ENCODE peak calls at places on chromosomes 11 and 22, in four cellular contexts. One of them, this sample, is unnamed.

GRCh38 chr11:129703846-129704245 is 111.8 kb upstream of the TMEM45B start:
- DNase-seq in HCT116: no peak
- DNase-seq in sigmoid colon: no peak
- DNase-seq in suprapubic skin: no peak
- DNase-seq in this sample: no peak

GRCh38 chr11:19917069-19917468 is 204.4 kb downstream of the NAV2 start:
- DNase-seq in sigmoid colon: no peak
- DNase-seq in HCT116: no peak
- DNase-seq in suprapubic skin: no peak
- DNase-seq in this sample: no peak

GRCh38 chr11:79616392-79616831 is 175.6 kb upstream of the TENM4 start:
- DNase-seq in sigmoid colon: no peak
- DNase-seq in HCT116: no peak
- DNase-seq in suprapubic skin: no peak
- DNase-seq in this sample: no peak

GRCh38 chr11:102411142-102411541 is 41.4 kb downstream of the TMEM123 start:
- DNase-seq in HCT116: no peak
- DNase-seq in sigmoid colon: no peak
- DNase-seq in suprapubic skin: no peak
- DNase-seq in this sample: no peak

GRCh38 chr11:10474551-10474950 is 19.5 kb downstream of the AMPD3 start:
- DNase-seq in suprapubic skin: peak; percentile 47
- DNase-seq in sigmoid colon: no peak
- DNase-seq in HCT116: no peak
- DNase-seq in this sample: no peak

GRCh38 chr11:67254768-67255167 is 11.5 kb upstream of the GRK2 start:
- DNase-seq in HCT116: no peak
- DNase-seq in sigmoid colon: peak; percentile 38
- DNase-seq in suprapubic skin: peak; percentile 41
- DNase-seq in this sample: no peak

GRCh38 chr22:47059701-47060161 is 297.3 kb downstream of the TBC1D22A start:
- DNase-seq in suprapubic skin: no peak
- DNase-seq in HCT116: no peak
- DNase-seq in sigmoid colon: peak; percentile 69
- DNase-seq in this sample: no peak

GRCh38 chr11:61923166-61924015 is 6.0 kb upstream of the RAB3IL1 start:
- DNase-seq in HCT116: no peak
- DNase-seq in suprapubic skin: peak; percentile 93
- DNase-seq in sigmoid colon: peak; percentile 95
- DNase-seq in this sample: no peak

GRCh38 chr11:111540114-111540920 is at the start of gene LAYN:
- DNase-seq in sigmoid colon: peak; percentile 85
- DNase-seq in HCT116: no peak
- DNase-seq in suprapubic skin: peak; percentile 72
- DNase-seq in this sample: no peak

GRCh38 chr11:47714554-47715081 is 551 bp downstream of the AGBL2 start:
- DNase-seq in sigmoid colon: peak; percentile 66
- DNase-seq in suprapubic skin: peak; percentile 67
- DNase-seq in HCT116: no peak
- DNase-seq in this sample: no peak

GRCh38 chr11:16942917-16943316 is 71.3 kb downstream of the PLEKHA7 start:
- DNase-seq in HCT116: no peak
- DNase-seq in sigmoid colon: no peak
- DNase-seq in suprapubic skin: no peak
- DNase-seq in this sample: no peak

GRCh38 chr22:38479096-38479840 is 11.4 kb downstream of the KDELR3 start:
- DNase-seq in sigmoid colon: no peak
- DNase-seq in HCT116: no peak
- DNase-seq in suprapubic skin: no peak
- DNase-seq in this sample: no peak

GRCh38 chr11:133844217-133844616 is 1.1 kb downstream of the SPATA19 start:
- DNase-seq in HCT116: no peak
- DNase-seq in sigmoid colon: no peak
- DNase-seq in suprapubic skin: no peak
- DNase-seq in this sample: no peak

GRCh38 chr22:42938449-42938848 is 76.5 kb downstream of the PACSIN2 start:
- DNase-seq in suprapubic skin: peak; percentile 38
- DNase-seq in sigmoid colon: no peak
- DNase-seq in HCT116: no peak
- DNase-seq in this sample: no peak

GRCh38 chr11:122977455-122978302 is 4.0 kb downstream of the BSX start:
- DNase-seq in HCT116: no peak
- DNase-seq in sigmoid colon: peak; percentile 59
- DNase-seq in suprapubic skin: no peak
- DNase-seq in this sample: no peak

GRCh38 chr11:73869234-73869949 is 7.3 kb downstream of the COA4 start:
- DNase-seq in sigmoid colon: no peak
- DNase-seq in HCT116: no peak
- DNase-seq in suprapubic skin: no peak
- DNase-seq in this sample: no peak

GRCh38 chr11:34680206-34680605 is 59.3 kb downstream of the EHF start:
- DNase-seq in sigmoid colon: no peak
- DNase-seq in suprapubic skin: no peak
- DNase-seq in HCT116: no peak
- DNase-seq in this sample: no peak

GRCh38 chr22:26234267-26234666 is 65.0 kb downstream of the SEZ6L start:
- DNase-seq in sigmoid colon: no peak
- DNase-seq in HCT116: no peak
- DNase-seq in suprapubic skin: no peak
- DNase-seq in this sample: no peak

GRCh38 chr11:65021003-65021402 is 6.2 kb upstream of the SNX15 start:
- DNase-seq in suprapubic skin: no peak
- DNase-seq in HCT116: no peak
- DNase-seq in sigmoid colon: no peak
- DNase-seq in this sample: no peak

GRCh38 chr11:106625566-106625965 is 392.7 kb downstream of the GUCY1A2 start:
- DNase-seq in HCT116: no peak
- DNase-seq in sigmoid colon: no peak
- DNase-seq in suprapubic skin: no peak
- DNase-seq in this sample: no peak

GRCh38 chr22:46055851-46056168 is 78.8 kb upstream of the WNT7B start:
- DNase-seq in suprapubic skin: no peak
- DNase-seq in sigmoid colon: no peak
- DNase-seq in HCT116: no peak
- DNase-seq in this sample: no peak

GRCh38 chr11:134730096-134730495 is 318.1 kb upstream of the B3GAT1 start:
- DNase-seq in sigmoid colon: no peak
- DNase-seq in suprapubic skin: no peak
- DNase-seq in HCT116: no peak
- DNase-seq in this sample: no peak

GRCh38 chr11:109320595-109320994 is 101.4 kb upstream of the C11orf87 start:
- DNase-seq in suprapubic skin: no peak
- DNase-seq in sigmoid colon: no peak
- DNase-seq in HCT116: peak; percentile 57
- DNase-seq in this sample: no peak

GRCh38 chr11:36231300-36231699 is 57.9 kb downstream of the COMMD9 start:
- DNase-seq in suprapubic skin: no peak
- DNase-seq in HCT116: no peak
- DNase-seq in sigmoid colon: no peak
- DNase-seq in this sample: no peak
- TF ChIP-seq POLR2AphosphoS5 in suprapubic skin: no peak
- TF ChIP-seq POLR2AphosphoS5 in HCT116: no peak
- TF ChIP-seq POLR2AphosphoS5 in sigmoid colon: peak; percentile 6
- TF ChIP-seq POLR2AphosphoS5 in this sample: no peak

GRCh38 chr11:125940145-125940544 is 5.7 kb upstream of the VSIG10L2 start:
- DNase-seq in suprapubic skin: peak; percentile 26
- DNase-seq in HCT116: no peak
- DNase-seq in sigmoid colon: no peak
- DNase-seq in this sample: no peak

GRCh38 chr11:125942276-125942611 is 3.6 kb upstream of the VSIG10L2 start:
- DNase-seq in sigmoid colon: no peak
- DNase-seq in HCT116: no peak
- DNase-seq in suprapubic skin: no peak
- DNase-seq in this sample: no peak

GRCh38 chr11:125941606-125942275 is 4.1 kb upstream of the VSIG10L2 start:
- DNase-seq in sigmoid colon: peak; percentile 60
- DNase-seq in suprapubic skin: peak; percentile 63
- DNase-seq in HCT116: peak; percentile 22
- DNase-seq in this sample: no peak

GRCh38 chr11:125942771-125943428 is 2.9 kb upstream of the VSIG10L2 start:
- DNase-seq in HCT116: no peak
- DNase-seq in suprapubic skin: peak; percentile 40
- DNase-seq in sigmoid colon: no peak
- DNase-seq in this sample: no peak

DNA sequence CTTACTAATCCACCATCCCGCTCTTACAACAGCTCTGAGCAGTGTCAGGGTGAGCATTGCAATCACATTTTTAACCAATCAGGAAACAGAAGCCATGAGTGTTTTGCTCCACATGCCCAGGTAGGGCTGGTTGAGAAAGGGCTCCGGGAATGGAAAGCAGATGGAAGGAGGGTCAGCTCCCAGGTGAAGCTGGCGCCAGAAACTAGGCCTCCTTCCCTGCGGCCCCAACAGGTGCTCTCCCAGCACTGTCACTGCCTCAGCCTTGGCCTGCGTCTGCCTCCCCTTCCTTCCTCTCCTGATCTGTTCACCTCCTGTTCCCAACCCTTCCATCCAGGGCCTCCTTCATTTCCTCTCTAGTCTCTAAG is 4.6 kb upstream of the VSIG10L2 start:
- DNase-seq in sigmoid colon: peak; percentile 53
- DNase-seq in suprapubic skin: no peak
- DNase-seq in HCT116: no peak
- DNase-seq in this sample: no peak
- H3K4me3 ChIP-seq in sigmoid colon: no peak overlapping the region
- H3K4me3 ChIP-seq in suprapubic skin: no peak overlapping the region
- H3K4me3 ChIP-seq in HCT116: no peak overlapping the region
- H3K4me3 ChIP-seq in this sample: no peak overlapping the region

GRCh38 chr11:38667359-38667758 is 2069.3 kb upstream of the RAG2 start:
- DNase-seq in HCT116: no peak
- DNase-seq in suprapubic skin: no peak
- DNase-seq in sigmoid colon: no peak
- DNase-seq in this sample: no peak

DNA sequence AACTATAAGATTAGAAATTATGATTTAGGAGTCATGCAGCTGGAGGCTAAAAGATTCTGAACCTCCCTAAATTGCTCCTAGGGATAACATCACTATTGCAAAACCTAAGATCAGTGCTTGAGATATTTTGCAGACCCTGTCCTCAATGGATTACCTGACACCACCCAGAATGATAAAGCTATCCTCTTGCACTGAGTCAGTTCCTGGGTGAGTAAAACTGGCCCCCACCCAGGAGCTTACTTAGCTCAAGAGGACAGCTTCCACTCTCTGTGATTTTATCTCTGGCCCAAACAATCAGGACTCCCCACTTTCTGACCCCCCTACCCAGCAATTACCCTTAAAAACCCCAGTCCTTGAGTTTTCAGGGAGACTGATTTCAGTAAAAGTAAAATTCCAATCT is 2074.4 kb upstream of the RAG2 start:
- DNase-seq in sigmoid colon: no peak
- DNase-seq in HCT116: no peak
- DNase-seq in suprapubic skin: no peak
- DNase-seq in this sample: no peak
- H3K9me3 ChIP-seq in sigmoid colon: no peaks in the 10 kb centered on the region
- H3K9me3 ChIP-seq in HCT116: no peaks in the 10 kb centered on the region
- H3K9me3 ChIP-seq in suprapubic skin: no peaks in the 10 kb centered on the region
- H3K9me3 ChIP-seq in this sample: no peaks in the 10 kb centered on the region

GRCh38 chr11:567036-567628 is 6.4 kb downstream of the RASSF7 start:
- DNase-seq in sigmoid colon: no peak
- DNase-seq in suprapubic skin: peak; percentile 67
- DNase-seq in HCT116: no peak
- DNase-seq in this sample: no peak

GRCh38 chr11:563812-564578 is 3.2 kb downstream of the RASSF7 start:
- DNase-seq in HCT116: no peak
- DNase-seq in suprapubic skin: no peak
- DNase-seq in sigmoid colon: no peak
- DNase-seq in this sample: no peak

GRCh38 chr11:567629-568258 is 7.0 kb downstream of the RASSF7 start:
- DNase-seq in suprapubic skin: peak; percentile 74
- DNase-seq in sigmoid colon: no peak
- DNase-seq in HCT116: no peak
- DNase-seq in this sample: no peak

GRCh38 chr11:568306-569259 is 7.7 kb upstream of the PHRF1 start:
- DNase-seq in suprapubic skin: peak; percentile 95
- DNase-seq in sigmoid colon: peak; percentile 96
- DNase-seq in HCT116: peak; percentile 76
- DNase-seq in this sample: peak; percentile 26

GRCh38 chr11:565921-566509 is 5.2 kb downstream of the RASSF7 start:
- DNase-seq in suprapubic skin: no peak
- DNase-seq in sigmoid colon: no peak
- DNase-seq in HCT116: no peak
- DNase-seq in this sample: no peak
- TF ChIP-seq POLR2AphosphoS5 in suprapubic skin: no peak
- TF ChIP-seq POLR2AphosphoS5 in sigmoid colon: no peak
- TF ChIP-seq POLR2AphosphoS5 in HCT116: peak; percentile 42
- TF ChIP-seq POLR2AphosphoS5 in this sample: no peak

DNA sequence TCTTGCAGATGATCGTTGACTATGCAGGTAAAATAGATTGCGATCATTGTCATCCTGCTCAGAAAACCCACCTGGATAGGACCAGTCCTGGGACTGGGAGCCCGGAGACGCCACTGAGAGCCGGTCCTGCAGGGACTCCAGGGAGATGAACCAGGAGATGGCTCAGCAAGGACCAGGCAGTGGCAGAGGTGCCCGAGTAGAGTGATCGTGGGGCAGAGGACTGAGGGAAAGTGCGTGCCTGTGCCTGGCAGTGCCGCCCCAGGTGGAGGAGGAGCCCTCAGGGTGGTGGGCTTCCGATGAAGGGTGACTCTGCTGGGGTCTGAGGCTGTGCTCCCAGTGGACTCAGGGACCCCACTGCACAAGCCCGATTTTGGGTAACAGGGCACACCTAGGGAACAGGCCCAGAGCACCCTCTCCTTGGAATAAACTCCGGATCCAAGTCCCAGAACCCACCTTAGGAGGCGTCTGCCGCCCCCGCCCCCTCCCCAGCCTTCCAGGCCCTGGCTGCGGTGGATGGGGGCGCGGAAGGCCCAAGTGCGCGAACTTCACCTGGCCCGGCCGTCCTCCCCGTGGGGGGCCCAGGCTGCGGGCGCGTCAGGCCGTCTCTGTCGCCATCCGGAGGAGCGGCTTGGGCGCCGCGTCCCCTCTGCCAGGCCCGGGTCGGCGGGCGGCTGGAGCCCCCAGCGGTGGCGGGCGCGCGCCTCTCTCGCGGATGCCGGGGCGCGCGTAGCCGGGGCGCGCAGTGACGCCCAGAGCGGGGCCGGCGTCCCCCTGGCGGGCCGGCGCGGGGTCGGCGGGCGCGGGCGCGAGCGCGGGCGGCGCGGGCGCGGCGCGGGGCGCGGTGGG is 1338.8 kb downstream of the BRD1 start:
- DNase-seq in sigmoid colon: peak; percentile 44
- DNase-seq in suprapubic skin: peak; percentile 55
- DNase-seq in HCT116: no peak
- DNase-seq in this sample: no peak
- H3K4me3 ChIP-seq in sigmoid colon: no peak overlapping the region
- H3K4me3 ChIP-seq in suprapubic skin: peak overlapping the region; percentile 60
- H3K4me3 ChIP-seq in HCT116: no peak overlapping the region
- H3K4me3 ChIP-seq in this sample: peak overlapping the region; percentile 61